ENCODE peak calls at places on chromosomes 2 and 18, in four cellular contexts. K is CD8-positive, alpha-beta memory T cell; W is right cardiac atrium; C is left ventricle myocardium inferior. Z is an unnamed sample. For H3K4me1, the result is how much of the 10 kb centered on the place peaks cover.

GRCh38 chr2:218400930-218401833 is 1.5 kb downstream of the CTDSP1 start:
- DNase-seq in K (no peak), W (peak), C (peak), Z (peak)

GRCh38 chr2:213156682-213157081 is 5.3 kb upstream of the IKZF2 start:
- DNase-seq in K (no peak), W (no peak), C (no peak), Z (no peak)

GRCh38 chr2:9532421-9532820 is 23.2 kb downstream of the ADAM17 start:
- DNase-seq in K (no peak), W (no peak), C (no peak), Z (no peak)

GRCh38 chr18:10490401-10491289 is 35.2 kb upstream of the NAPG start:
- DNase-seq in K (peak), W (peak), C (no peak), Z (peak)

GRCh38 chr2:152236191-152236925 is 60.8 kb upstream of the STAM2 start:
- DNase-seq in K (no peak), W (no peak), C (no peak), Z (no peak)

GRCh38 chr18:35171315-35171987 is 69.4 kb upstream of the ZNF397 start:
- DNase-seq in K (no peak), W (no peak), C (no peak), Z (no peak)

GRCh38 chr2:226721541-226721940 is 78.1 kb downstream of the IRS1 start:
- DNase-seq in K (no peak), W (peak), C (peak), Z (no peak)

GRCh38 chr2:65501836-65502235 is 69.4 kb upstream of the SPRED2 start:
- DNase-seq in K (no peak), W (no peak), C (no peak), Z (no peak)

GRCh38 chr2:240275386-240275785 is 134.9 kb upstream of the OTOS start:
- DNase-seq in K (no peak), W (no peak), C (no peak), Z (no peak)

GRCh38 chr18:57957210-57957609 is 86.8 kb upstream of the NEDD4L start:
- DNase-seq in K (no peak), W (no peak), C (no peak), Z (no peak)

GRCh38 chr2:54504866-54505265 is 48.7 kb downstream of the SPTBN1 start:
- DNase-seq in K (no peak), W (no peak), C (no peak), Z (no peak)

GRCh38 chr2:16739778-16740581 is 74.3 kb upstream of the CYRIA start:
- DNase-seq in K (no peak), W (no peak), C (no peak), Z (no peak)

GRCh38 chr2:172436889-172437288 is 9.5 kb downstream of the ITGA6 start:
- DNase-seq in K (no peak), W (no peak), C (no peak), Z (no peak)

GRCh38 chr2:145199052-145199451 is 679.1 kb upstream of the ZEB2 start:
- DNase-seq in K (no peak), W (no peak), C (no peak), Z (no peak)

GRCh38 chr2:163252199-163252598 is 413.6 kb upstream of the KCNH7 start:
- DNase-seq in K (no peak), W (no peak), C (no peak), Z (no peak)

GRCh38 chr2:242015366-242016065 is 146.0 kb downstream of the RTP5 start:
- DNase-seq in K (no peak), W (no peak), C (no peak), Z (no peak)

GRCh38 chr2:240319855-240320560 is 115.5 kb upstream of the GPC1 start:
- DNase-seq in K (no peak), W (no peak), C (no peak), Z (no peak)

GRCh38 chr2:138455275-138455674 is 46.3 kb upstream of the SPOPL start:
- DNase-seq in K (no peak), W (no peak), C (no peak), Z (no peak)

GRCh38 chr2:95062716-95063400 is 37.4 kb downstream of the MAL start:
- DNase-seq in K (no peak), W (no peak), C (no peak), Z (no peak)

GRCh38 chr2:180144311-180144813 is 137.3 kb upstream of the CWC22 start:
- DNase-seq in K (no peak), W (no peak), C (no peak), Z (no peak)

GRCh38 chr2:191806396-191806795 is 40.5 kb downstream of the CAVIN2 start:
- DNase-seq in K (no peak), W (no peak), C (no peak), Z (no peak)

GRCh38 chr2:74816540-74817331 is 17.2 kb upstream of the HK2 start:
- DNase-seq in K (no peak), W (no peak), C (no peak), Z (no peak)

GRCh38 chr18:21678897-21679296 is 25.7 kb downstream of the ABHD3 start:
- DNase-seq in K (no peak), W (no peak), C (no peak), Z (no peak)

GRCh38 chr2:105541189-105542050 is 142.6 kb upstream of the FHL2 start:
- DNase-seq in K (no peak), W (no peak), C (no peak), Z (no peak)

GRCh38 chr18:43534511-43534910 is 257.2 kb upstream of the SYT4 start:
- DNase-seq in K (no peak), W (no peak), C (no peak), Z (no peak)

GRCh38 chr18:63758616-63759015 is 16.6 kb upstream of the SERPINB7 start:
- DNase-seq in K (no peak), W (no peak), C (no peak), Z (no peak)

GRCh38 chr2:89763581-89764485 is 1072.4 kb downstream of the RPIA start:
- DNase-seq in K (no peak), W (peak), C (peak), Z (no peak)

GRCh38 chr18:63708650-63709049 is 5.9 kb downstream of the SERPINB11 start:
- DNase-seq in K (no peak), W (no peak), C (no peak), Z (no peak)

DNA sequence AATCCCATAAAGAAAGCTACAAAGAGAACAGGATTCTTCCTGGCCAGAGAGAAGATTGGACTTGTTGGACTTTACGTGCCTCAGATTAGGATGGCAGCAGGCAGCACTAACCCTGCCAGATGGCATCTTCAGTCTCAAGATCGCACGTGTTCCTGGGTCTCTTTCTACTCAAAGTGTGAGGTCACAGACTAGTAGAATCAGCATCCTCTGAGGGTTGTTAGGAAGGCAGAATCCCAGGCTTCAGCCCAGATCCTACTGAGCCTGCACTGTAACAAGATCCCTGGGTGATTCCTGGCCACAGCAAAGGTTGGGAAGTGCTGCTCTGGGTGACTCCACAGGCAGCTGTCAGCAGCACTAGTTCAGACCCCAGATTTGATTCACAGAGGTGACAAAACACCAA is 39.4 kb downstream of the EPAS1 start:
- DNase-seq in K (no peak), W (no peak), C (no peak), Z (no peak)
- H3K4me1 ChIP-seq in K (under half), W (half or more), C (half or more), Z (under half)

GRCh38 chr2:64141711-64142405 is 2.4 kb downstream of the PELI1 start:
- DNase-seq in K (no peak), W (no peak), C (no peak), Z (no peak)

GRCh38 chr2:64142817-64143153 is 1.4 kb downstream of the PELI1 start:
- DNase-seq in K (no peak), W (no peak), C (no peak), Z (no peak)

GRCh38 chr2:64143154-64144056 is 815 bp downstream of the PELI1 start:
- DNase-seq in K (peak), W (peak), C (peak), Z (peak)

GRCh38 chr2:64137996-64138395 is 6.2 kb downstream of the PELI1 start:
- DNase-seq in K (no peak), W (no peak), C (no peak), Z (no peak)

GRCh38 chr2:64140665-64141064 is 3.6 kb downstream of the PELI1 start:
- DNase-seq in K (no peak), W (no peak), C (no peak), Z (no peak)
- H3K4me1 ChIP-seq in K (under half), W (under half), C (half or more), Z (under half)

DNA sequence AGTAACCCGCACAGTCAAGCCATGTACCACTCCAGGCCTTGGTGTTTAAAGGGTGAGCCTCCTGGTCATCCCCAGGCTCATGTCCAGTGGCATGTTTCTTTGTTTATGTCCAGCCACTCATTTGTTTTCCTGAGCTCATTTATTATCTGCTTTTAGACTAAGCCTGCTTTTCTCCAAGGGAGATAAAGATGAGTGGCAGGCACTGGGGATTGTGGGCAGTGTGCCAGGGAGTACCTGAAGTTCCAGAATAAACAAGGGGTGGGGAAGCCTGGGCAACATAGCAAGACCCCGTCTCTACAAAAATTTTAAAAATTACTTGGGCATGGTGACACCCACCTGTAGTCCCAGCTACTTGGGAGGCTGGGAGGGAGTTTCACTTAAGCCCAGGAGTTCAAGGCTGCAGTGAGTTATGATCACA is 1.9 kb downstream of the ANXA4 start:
- DNase-seq in K (no peak), W (no peak), C (no peak), Z (no peak)
- H3K4me1 ChIP-seq in K (under half), W (under half), C (under half), Z (under half)

DNA sequence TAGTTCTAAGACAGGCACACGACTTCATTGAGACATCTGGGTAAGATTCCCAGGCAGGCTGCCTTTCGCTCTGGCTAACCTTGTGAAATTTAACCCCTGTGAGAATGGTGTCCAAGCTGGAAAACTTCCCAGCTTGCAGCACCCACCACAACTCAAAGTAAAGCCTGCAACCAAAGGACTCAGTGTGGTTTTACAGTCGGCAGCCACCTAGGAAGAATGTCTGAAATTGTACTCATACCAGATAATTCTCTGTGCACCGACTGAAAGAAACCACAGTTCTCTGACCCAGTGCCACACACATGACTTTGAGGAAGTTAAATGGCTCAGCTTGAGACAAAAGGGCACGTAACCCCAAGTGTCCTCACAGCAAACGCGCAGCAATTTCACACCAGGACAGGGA is 125.7 kb downstream of the RBMS1 start:
- DNase-seq in K (no peak), W (peak), C (no peak), Z (no peak)
- H3K4me1 ChIP-seq in K (under half), W (under half), C (half or more), Z (under half)

DNA sequence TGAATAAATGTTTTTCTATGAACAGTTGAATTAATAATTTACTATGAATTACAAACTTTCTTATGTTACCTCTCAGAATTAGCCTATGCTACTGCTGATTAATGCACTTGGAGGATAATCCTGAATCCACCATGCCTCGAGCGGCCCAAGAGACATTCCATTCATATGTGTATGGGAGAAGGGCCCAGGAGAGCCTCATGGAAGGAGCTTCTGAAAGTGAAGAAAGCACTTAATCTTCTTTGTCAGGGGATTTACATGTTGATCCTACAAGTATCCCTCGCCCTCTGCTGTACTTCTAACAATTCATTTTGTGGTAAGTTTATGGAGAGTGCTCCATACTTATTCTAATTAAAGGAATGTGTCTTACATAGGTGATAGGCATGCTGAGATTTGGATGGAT is 1189.1 kb upstream of the NXPH2 start:
- DNase-seq in K (no peak), W (no peak), C (no peak), Z (no peak)
- H3K4me1 ChIP-seq in K (under half), W (under half), C (under half), Z (under half)

GRCh38 chr2:46719499-46719898 is 196.1 kb downstream of the MCFD2 start:
- DNase-seq in K (no peak), W (no peak), C (no peak), Z (no peak)

GRCh38 chr2:46723346-46723745 is 192.3 kb downstream of the MCFD2 start:
- DNase-seq in K (no peak), W (no peak), C (no peak), Z (no peak)

GRCh38 chr2:46722142-46722541 is 193.5 kb downstream of the MCFD2 start:
- DNase-seq in K (no peak), W (no peak), C (no peak), Z (no peak)

GRCh38 chr2:46718797-46719196 is 196.8 kb downstream of the MCFD2 start:
- DNase-seq in K (no peak), W (no peak), C (no peak), Z (no peak)

DNA sequence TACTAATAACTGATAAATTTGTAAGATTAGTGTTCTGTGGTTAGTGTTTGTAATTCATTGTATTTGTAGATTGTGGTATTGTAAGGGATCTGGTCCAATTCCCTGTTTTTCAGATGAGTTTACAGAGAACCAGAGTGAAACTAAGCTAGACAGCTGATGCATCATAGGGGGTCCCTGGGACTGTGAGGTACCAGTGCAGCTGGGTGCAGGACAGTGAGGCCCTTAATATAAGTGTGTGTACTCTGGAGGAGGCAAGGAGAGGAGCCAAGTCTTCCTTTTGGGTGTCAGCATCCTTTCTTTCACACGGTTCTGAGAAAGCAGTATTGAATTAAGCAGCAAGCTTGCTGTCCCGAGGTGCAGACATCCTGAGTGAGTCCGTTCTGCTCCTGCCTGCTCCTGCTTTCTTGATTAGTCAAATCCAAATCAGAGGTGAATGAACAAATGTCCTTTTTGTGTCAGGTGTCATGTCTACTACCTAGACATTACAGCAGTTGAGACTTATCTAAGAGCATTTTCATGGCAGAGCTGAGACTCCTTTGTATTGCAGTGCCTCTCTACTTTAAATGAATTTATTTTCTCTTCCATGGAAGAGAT is 194.9 kb downstream of the MCFD2 start:
- DNase-seq in K (no peak), W (no peak), C (no peak), Z (no peak)
- H3K4me1 ChIP-seq in K (under half), W (under half), C (half or more), Z (under half)

GRCh38 chr2:60252581-60253170 is 300.8 kb downstream of the BCL11A start:
- DNase-seq in K (no peak), W (no peak), C (no peak), Z (no peak)

GRCh38 chr2:60247471-60247870 is 306.0 kb downstream of the BCL11A start:
- DNase-seq in K (no peak), W (no peak), C (no peak), Z (no peak)

GRCh38 chr2:60249879-60250278 is 303.6 kb downstream of the BCL11A start:
- DNase-seq in K (no peak), W (no peak), C (no peak), Z (no peak)

DNA sequence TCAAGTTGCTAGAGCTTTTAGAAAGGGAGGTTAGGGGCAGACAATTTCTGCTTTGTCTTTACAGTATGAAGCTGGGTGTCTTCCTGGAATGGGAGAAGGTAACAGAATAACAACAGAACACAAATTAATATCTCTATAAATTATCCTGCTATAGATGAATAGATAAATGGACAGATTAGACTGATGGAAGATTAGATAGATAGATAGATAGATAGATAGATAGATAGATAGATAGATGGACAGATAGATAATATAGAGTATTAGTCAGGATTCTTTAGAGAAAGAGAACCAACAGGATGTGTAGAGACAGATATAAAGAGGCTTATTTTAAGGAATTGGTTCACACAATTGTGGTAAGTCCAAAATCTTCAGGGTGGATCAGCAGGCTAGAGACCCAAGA is 302.2 kb downstream of the BCL11A start:
- DNase-seq in K (no peak), W (no peak), C (no peak), Z (no peak)
- H3K4me1 ChIP-seq in K (under half), W (under half), C (under half), Z (under half)

Z was measured in Peyer's patch.